ENCODE peak calls at places on chromosomes 11 and 22, in nine cellular contexts. C, Z, V, J, A, Q, I, K and N are unnamed samples.

GRCh38 chr11:82863209-82863608 is 37.0 kb downstream of the PRCP start:
- DNase-seq in J (no peak), Q (no peak), V (no peak), Z (no peak), C (no peak), K (no peak), I (no peak), A (no peak), N (no peak)

GRCh38 chr11:38156495-38157146 is 1558.6 kb upstream of the RAG2 start:
- DNase-seq in Q (no peak), K (no peak), C (no peak), I (no peak), Z (no peak), J (no peak), A (no peak), V (no peak), N (no peak)

GRCh38 chr11:97269527-97269926 is 879.7 kb downstream of the JRKL start:
- DNase-seq in K (no peak), J (no peak), I (no peak), V (no peak), C (peak; percentile 3), Q (no peak), Z (no peak), A (no peak), N (no peak)

GRCh38 chr22:19974233-19974861 is 32.7 kb upstream of the TXNRD2 start:
- DNase-seq in Z (no peak), V (no peak), J (peak; percentile 91), K (peak; percentile 53), A (no peak), C (peak; percentile 86), I (no peak), Q (no peak), N (peak; percentile 83)

GRCh38 chr11:125517116-125517804 is 21.2 kb upstream of the FEZ1 start:
- DNase-seq in A (no peak), K (no peak), J (no peak), I (no peak), C (peak; percentile 76), Z (no peak), V (no peak), Q (no peak), N (no peak)

GRCh38 chr11:75445315-75445953 is 12.4 kb upstream of the KLHL35 start:
- DNase-seq in Z (peak; percentile 64), I (no peak), K (peak; percentile 76), A (no peak), C (no peak), Q (peak; percentile 64), V (peak; percentile 78), J (peak; percentile 76), N (no peak)

GRCh38 chr22:48754611-48755331 is 1072.9 kb downstream of the BRD1 start:
- DNase-seq in I (peak; percentile 65), Z (peak; percentile 3), V (no peak), J (no peak), A (no peak), C (no peak), Q (no peak), K (peak; percentile 10), N (no peak)

GRCh38 chr11:112793416-112793815 is 167.8 kb upstream of the NCAM1 start:
- DNase-seq in Z (no peak), V (no peak), A (no peak), K (no peak), J (no peak), I (no peak), Q (no peak), C (no peak), N (no peak)

GRCh38 chr11:28836285-28837081 is 728.3 kb downstream of the METTL15 start:
- DNase-seq in Q (peak; percentile 67), A (no peak), K (no peak), J (no peak), Z (no peak), I (no peak), V (no peak), C (no peak), N (no peak)

GRCh38 chr22:24951942-24952836 is at the start of gene KIAA1671:
- DNase-seq in V (peak; percentile 81), J (peak; percentile 96), K (peak; percentile 91), C (peak; percentile 84), I (peak; percentile 89), Q (no peak), Z (peak; percentile 84), A (peak; percentile 47), N (no peak)

GRCh38 chr11:116879789-116880402 is 42.5 kb upstream of the APOA1 start:
- DNase-seq in K (no peak), Q (peak; percentile 66), I (no peak), J (peak; percentile 35), V (no peak), Z (peak; percentile 26), C (no peak), A (peak; percentile 22), N (peak; percentile 32)

GRCh38 chr22:31350410-31350863 is 4.3 kb upstream of the PATZ1 start:
- DNase-seq in C (no peak), J (no peak), Q (no peak), Z (no peak), V (no peak), I (no peak), K (peak; percentile 43), A (no peak), N (no peak)

GRCh38 chr11:95877288-95877687 is 46.6 kb downstream of the MTMR2 start:
- DNase-seq in Z (no peak), C (no peak), I (no peak), Q (no peak), J (no peak), V (no peak), A (no peak), K (no peak), N (no peak)

GRCh38 chr22:43853328-43853931 is 8.9 kb downstream of the SULT4A1 start:
- DNase-seq in K (no peak), A (no peak), J (no peak), Q (no peak), V (peak; percentile 44), C (no peak), Z (no peak), I (peak; percentile 72), N (no peak)

GRCh38 chr11:118227865-118228785 is 3.3 kb upstream of the JAML start:
- DNase-seq in K (no peak), I (no peak), Q (no peak), C (no peak), V (no peak), A (no peak), Z (no peak), J (no peak), N (no peak)

GRCh38 chr11:69968407-69969347 is 109.4 kb upstream of the ANO1 start:
- DNase-seq in A (no peak), I (no peak), Q (no peak), V (no peak), C (no peak), Z (no peak), K (no peak), J (no peak), N (no peak)

GRCh38 chr11:45213717-45214116 is 67.3 kb downstream of the PRDM11 start:
- DNase-seq in Q (no peak), Z (no peak), J (no peak), I (no peak), C (no peak), V (no peak), K (no peak), A (no peak), N (no peak)

GRCh38 chr22:19877626-19878339 is 23.1 kb upstream of the GNB1L start:
- DNase-seq in A (no peak), J (peak; percentile 8), Z (no peak), K (no peak), I (peak; percentile 64), V (peak; percentile 34), C (no peak), Q (no peak), N (no peak)

GRCh38 chr11:8333431-8334401 is 70.0 kb upstream of the LMO1 start:
- DNase-seq in K (no peak), V (no peak), Q (no peak), Z (no peak), I (no peak), J (no peak), C (no peak), A (no peak), N (no peak)

GRCh38 chr11:128417607-128418324 is 169.6 kb downstream of the ETS1 start:
- DNase-seq in V (no peak), Z (no peak), C (no peak), K (no peak), J (no peak), Q (no peak), A (no peak), I (no peak), N (no peak)
- TF ChIP-seq POLR2AphosphoS5 in V (no peak), Z (no peak), C (no peak), K (no peak), J (no peak), Q (no peak), A (no peak), I (no peak), N (no peak)

DNA sequence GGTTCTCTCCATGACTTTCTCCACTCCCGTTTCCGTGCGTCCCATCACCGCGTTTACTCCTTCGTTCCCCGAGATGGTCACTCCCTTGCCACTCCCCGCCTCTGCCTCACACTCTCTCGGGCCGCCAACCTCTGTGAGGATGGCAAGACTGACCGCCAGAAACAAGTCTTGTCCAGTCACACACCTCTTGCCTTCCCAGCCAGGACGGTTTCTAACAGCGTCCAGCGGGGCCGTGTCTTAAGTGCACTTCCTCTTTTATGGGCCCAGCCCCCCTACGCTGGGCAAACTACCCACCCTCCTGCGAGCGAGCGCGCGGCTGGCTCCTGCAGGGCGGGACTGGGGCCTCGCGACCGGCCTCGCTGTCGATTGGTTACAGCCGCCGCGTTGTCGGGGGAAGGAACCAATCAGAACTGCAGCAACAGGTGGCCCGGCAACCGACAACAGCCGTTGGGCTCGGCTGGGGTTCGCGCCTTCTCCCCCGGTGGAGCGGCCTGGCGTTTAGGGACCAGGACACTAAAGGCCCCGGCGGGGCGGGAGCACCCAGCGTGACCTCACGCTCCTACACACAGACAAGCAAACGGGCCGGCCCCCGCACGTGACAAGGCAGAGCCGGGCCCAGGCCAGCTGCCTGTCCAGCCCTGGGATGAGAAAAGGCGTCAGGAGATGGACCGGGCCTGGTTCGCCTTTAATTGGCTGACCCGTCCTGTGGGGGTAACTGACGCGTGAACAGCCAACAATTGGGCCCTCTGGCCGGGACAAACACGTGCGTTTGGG is 534 bp upstream of the UCP2 start:
- DNase-seq in J (peak; percentile 92), I (peak; percentile 96), K (peak; percentile 94), A (peak; percentile 97), Q (peak; percentile 80), V (peak; percentile 91), Z (peak; percentile 89), C (peak; percentile 74), N (no peak)
- TF ChIP-seq POLR2AphosphoS5 in J (peak; percentile 90), I (no peak), K (peak; percentile 90), A (peak; percentile 93), Q (peak; percentile 98), V (peak; percentile 17), Z (peak; percentile 83), C (peak; percentile 36), N (peak; percentile 65)

GRCh38 chr11:19679952-19680823 is 32.4 kb upstream of the NAV2 start:
- DNase-seq in K (peak; percentile 68), A (no peak), C (peak; percentile 39), Z (peak; percentile 77), I (peak; percentile 91), J (no peak), V (peak; percentile 79), Q (peak; percentile 86), N (no peak)
- TF ChIP-seq POLR2AphosphoS5 in K (peak; percentile 64), A (no peak), C (no peak), Z (peak; percentile 91), I (peak; percentile 70), J (no peak), V (peak; percentile 98), Q (peak; percentile 48), N (no peak)

GRCh38 chr11:56911312-56911711 is 77.4 kb upstream of the OR5AK2 start:
- DNase-seq in C (no peak), I (no peak), V (no peak), J (no peak), A (no peak), Z (no peak), Q (no peak), K (no peak), N (no peak)
- TF ChIP-seq POLR2AphosphoS5 in C (no peak), I (no peak), V (no peak), J (no peak), A (no peak), Z (no peak), Q (no peak), K (no peak), N (no peak)